ENCODE peak calls at places on chromosomes 2 and 18, in ten cellular contexts. G is iPS-NIHi11; H is HT1080; R is activated T-cell treated with anti-CD3 and anti-CD28 coated beads for 1 hour; V is lung microvascular endothelial cell; I is effector memory CD8-positive, alpha-beta T cell; Q is NCI-H1694 treated with DMSO at 0.1 percent for 48 hours; N is WTC11; L is choroid plexus epithelial cell; B is foreskin fibroblast. X is an unnamed sample.
A peak's percentile ranks its signal among the peaks of the same experiment; 100 is the strongest.

GRCh38 chr2:206693399-206694137 is 24.6 kb downstream of the DYTN start:
- DNase-seq in G (peak; percentile 79), H (peak; percentile 50), R (no peak), V (peak; percentile 67), I (peak; percentile 28), Q (peak; percentile 69), N (no peak), L (peak; percentile 69), B (peak; percentile 76), X (no peak)

GRCh38 chr2:226483143-226483542 is 316.5 kb downstream of the IRS1 start:
- DNase-seq in G (no peak), H (no peak), R (no peak), V (no peak), I (no peak), Q (no peak), N (no peak), L (peak; percentile 86), B (no peak), X (no peak)

GRCh38 chr2:122737429-122738077 is 982.1 kb downstream of the TSN start:
- DNase-seq in G (no peak), H (peak; percentile 55), R (no peak), V (no peak), I (no peak), Q (no peak), N (no peak), L (peak; percentile 46), B (no peak), X (no peak)

GRCh38 chr18:65754121-65754520 is 3.3 kb downstream of the CDH7 start:
- DNase-seq in G (no peak), H (peak; percentile 87), R (no peak), V (no peak), I (no peak), Q (no peak), N (no peak), L (peak; percentile 82), B (no peak), X (no peak)

GRCh38 chr18:3799515-3799914 is 349.5 kb downstream of the TGIF1 start:
- DNase-seq in G (peak; percentile 33), H (no peak), R (no peak), V (no peak), I (no peak), Q (no peak), N (no peak), L (peak; percentile 6), B (no peak), X (no peak)

GRCh38 chr2:161780881-161781280 is 156.7 kb downstream of the SLC4A10 start:
- DNase-seq in G (no peak), H (no peak), R (no peak), V (no peak), I (no peak), Q (no peak), N (no peak), L (no peak), B (no peak), X (no peak)

GRCh38 chr2:100554788-100555407 is 7.9 kb upstream of the PDCL3 start:
- DNase-seq in G (no peak), H (no peak), R (peak; percentile 14), V (no peak), I (no peak), Q (no peak), N (no peak), L (no peak), B (no peak), X (no peak)

GRCh38 chr2:43226558-43226954 is at the start of gene ZFP36L2:
- DNase-seq in G (peak; percentile 92), H (peak; percentile 91), R (peak; percentile 94), V (peak; percentile 96), I (peak; percentile 92), Q (peak; percentile 81), N (peak; percentile 85), L (peak; percentile 97), B (peak; percentile 99), X (peak; percentile 96)

GRCh38 chr2:88055049-88055435 is 541 bp downstream of the KRCC1 start:
- DNase-seq in G (peak; percentile 37), H (no peak), R (no peak), V (peak; percentile 40), I (no peak), Q (no peak), N (no peak), L (peak; percentile 40), B (peak; percentile 53), X (no peak)

GRCh38 chr2:80322958-80323357 is 18.4 kb upstream of the LRRTM1 start:
- DNase-seq in G (no peak), H (no peak), R (no peak), V (no peak), I (no peak), Q (no peak), N (no peak), L (no peak), B (no peak), X (no peak)

GRCh38 chr2:120352701-120353590 is 7.0 kb downstream of the INHBB start:
- DNase-seq in G (no peak), H (peak; percentile 32), R (no peak), V (no peak), I (no peak), Q (no peak), N (no peak), L (no peak), B (no peak), X (no peak)

GRCh38 chr2:209469481-209469880 is 45.6 kb downstream of the MAP2 start:
- DNase-seq in G (no peak), H (no peak), R (no peak), V (no peak), I (no peak), Q (no peak), N (no peak), L (peak; percentile 11), B (no peak), X (no peak)

GRCh38 chr2:40034198-40034597 is 255.1 kb upstream of the THUMPD2 start:
- DNase-seq in G (no peak), H (peak; percentile 92), R (no peak), V (peak; percentile 66), I (no peak), Q (no peak), N (no peak), L (peak; percentile 45), B (peak; percentile 98), X (no peak)

GRCh38 chr18:65607161-65607560 is 143.7 kb upstream of the CDH7 start:
- DNase-seq in G (no peak), H (no peak), R (no peak), V (no peak), I (no peak), Q (no peak), N (no peak), L (no peak), B (no peak), X (no peak)

GRCh38 chr2:68776124-68776523 is 41.5 kb downstream of the ARHGAP25 start:
- DNase-seq in G (no peak), H (no peak), R (no peak), V (peak; percentile 27), I (no peak), Q (no peak), N (no peak), L (no peak), B (no peak), X (no peak)

GRCh38 chr2:216974321-216975302 is 114.7 kb upstream of the TNP1 start:
- DNase-seq in G (no peak), H (no peak), R (no peak), V (no peak), I (no peak), Q (no peak), N (no peak), L (no peak), B (no peak), X (no peak)

GRCh38 chr18:24791736-24792135 is 331.3 kb downstream of the HRH4 start:
- DNase-seq in G (no peak), H (no peak), R (no peak), V (no peak), I (no peak), Q (no peak), N (no peak), L (no peak), B (no peak), X (no peak)

GRCh38 chr2:223027442-223027841 is 24.5 kb upstream of the KCNE4 start:
- DNase-seq in G (no peak), H (peak; percentile 75), R (no peak), V (peak; percentile 63), I (no peak), Q (no peak), N (no peak), L (peak; percentile 47), B (peak; percentile 84), X (no peak)

GRCh38 chr18:74255022-74255658 is 36.6 kb downstream of the CYB5A start:
- DNase-seq in G (no peak), H (no peak), R (no peak), V (peak; percentile 81), I (no peak), Q (no peak), N (no peak), L (no peak), B (peak; percentile 17), X (no peak)

GRCh38 chr2:38430603-38431002 is 53.5 kb upstream of the ATL2 start:
- DNase-seq in G (no peak), H (no peak), R (no peak), V (no peak), I (no peak), Q (no peak), N (peak; percentile 17), L (no peak), B (no peak), X (no peak)

GRCh38 chr2:231786177-231786916 is at the start of gene COPS7B:
- DNase-seq in G (peak; percentile 87), H (peak; percentile 80), R (peak; percentile 67), V (peak; percentile 85), I (peak; percentile 69), Q (peak; percentile 62), N (peak; percentile 91), L (peak; percentile 85), B (peak; percentile 92), X (peak; percentile 88)

GRCh38 chr18:80232710-80233109 is 14.6 kb downstream of the PARD6G start:
- DNase-seq in G (no peak), H (no peak), R (no peak), V (no peak), I (no peak), Q (no peak), N (no peak), L (no peak), B (no peak), X (no peak)

GRCh38 chr18:33459612-33460011 is 19.1 kb upstream of the CCDC178 start:
- DNase-seq in G (no peak), H (no peak), R (no peak), V (no peak), I (no peak), Q (no peak), N (no peak), L (no peak), B (no peak), X (no peak)

GRCh38 chr18:27763936-27764335 is 413.0 kb downstream of the CDH2 start:
- DNase-seq in G (no peak), H (no peak), R (no peak), V (no peak), I (no peak), Q (no peak), N (no peak), L (no peak), B (no peak), X (no peak)

GRCh38 chr2:65064728-65065552 is 8.7 kb downstream of the CEP68 start:
- DNase-seq in G (peak; percentile 34), H (peak; percentile 84), R (no peak), V (peak; percentile 91), I (peak; percentile 32), Q (peak; percentile 88), N (no peak), L (peak; percentile 88), B (peak; percentile 93), X (peak; percentile 65)

GRCh38 chr2:144548088-144548487 is 28.2 kb upstream of the ZEB2 start:
- DNase-seq in G (no peak), H (no peak), R (no peak), V (no peak), I (no peak), Q (no peak), N (no peak), L (no peak), B (peak; percentile 51), X (no peak)

GRCh38 chr18:23585007-23585871 is 1.1 kb downstream of the NPC1 start:
- DNase-seq in G (no peak), H (peak; percentile 76), R (no peak), V (peak; percentile 66), I (peak; percentile 15), Q (no peak), N (no peak), L (peak; percentile 14), B (peak; percentile 59), X (peak; percentile 70)

GRCh38 chr2:235626658-235627057 is 132.8 kb downstream of the AGAP1 start:
- DNase-seq in G (no peak), H (no peak), R (no peak), V (no peak), I (no peak), Q (no peak), N (no peak), L (no peak), B (no peak), X (no peak)

X was measured in natural killer cell treated with Interleukin-12 subunit alpha and Interleukin-12 subunit beta and Interleukin-15 and Interleukin-18, amount 100 ng/mL, for 72 hours.